ENCODE peak calls at places on chromosomes 3 and 15, in six cellular contexts. F is H9, C is IMR-90, S is H1, W is mesenchymal stem cell, V is trophoblast cell. G is an unnamed sample.

GRCh38 chr3:8509961-8510360 is 8.3 kb downstream of the LMCD1 start:
- DNase-seq in F (no peak), C (peak; percentile 98), S (no peak), W (peak; percentile 95), V (peak; percentile 80), G (no peak)

GRCh38 chr3:167843483-167843882 is 108.0 kb downstream of the SERPINI1 start:
- DNase-seq in F (no peak), C (no peak), S (no peak), W (no peak), V (no peak), G (no peak)

GRCh38 chr3:184284696-184285095 is 8.9 kb downstream of the ECE2 start:
- DNase-seq in F (peak; percentile 88), C (peak; percentile 65), S (no peak), W (peak; percentile 75), V (no peak), G (peak; percentile 41)

GRCh38 chr3:42701371-42702065 is 1.1 kb downstream of the HHATL start:
- DNase-seq in F (peak; percentile 85), C (no peak), S (peak; percentile 31), W (peak; percentile 38), V (peak; percentile 29), G (peak; percentile 77)

GRCh38 chr15:69818529-69818928 is 279.2 kb downstream of the TLE3 start:
- DNase-seq in F (no peak), C (no peak), S (no peak), W (no peak), V (no peak), G (no peak)

GRCh38 chr3:39718674-39719595 is 90.5 kb upstream of the MYRIP start:
- DNase-seq in F (no peak), C (peak; percentile 1), S (no peak), W (peak; percentile 14), V (no peak), G (no peak)

GRCh38 chr3:189908646-189909045 is 212.1 kb downstream of the P3H2 start:
- DNase-seq in F (no peak), C (peak; percentile 72), S (peak; percentile 15), W (peak; percentile 26), V (peak; percentile 8), G (no peak)

GRCh38 chr3:37934631-37935289 is 55.8 kb upstream of the VILL start:
- DNase-seq in F (no peak), C (no peak), S (no peak), W (peak; percentile 61), V (no peak), G (no peak)

GRCh38 chr3:102085431-102086226 is 236.3 kb downstream of the NFKBIZ start:
- DNase-seq in F (no peak), C (peak; percentile 11), S (no peak), W (no peak), V (no peak), G (no peak)

GRCh38 chr3:195075199-195075940 is 195.6 kb downstream of the XXYLT1 start:
- DNase-seq in F (no peak), C (peak; percentile 10), S (no peak), W (no peak), V (no peak), G (no peak)

GRCh38 chr15:71826196-71826595 is 15.8 kb downstream of the NR2E3 start:
- DNase-seq in F (no peak), C (no peak), S (no peak), W (no peak), V (no peak), G (no peak)

GRCh38 chr3:47870702-47871255 is 67.8 kb downstream of the DHX30 start:
- DNase-seq in F (no peak), C (no peak), S (no peak), W (no peak), V (no peak), G (no peak)

GRCh38 chr3:185647880-185648210 is 61.8 kb downstream of the SENP2 start:
- DNase-seq in F (no peak), C (no peak), S (no peak), W (no peak), V (peak; percentile 96), G (no peak)

GRCh38 chr3:188092648-188093047 is 61.3 kb upstream of the LPP start:
- DNase-seq in F (no peak), C (peak; percentile 63), S (no peak), W (peak; percentile 77), V (no peak), G (no peak)

GRCh38 chr3:120418866-120419490 is 31.8 kb downstream of the FSTL1 start:
- DNase-seq in F (peak; percentile 76), C (no peak), S (no peak), W (peak; percentile 51), V (no peak), G (peak; percentile 41)

GRCh38 chr15:22257047-22257667 is 176.8 kb downstream of the OR4M2 start:
- DNase-seq in F (no peak), C (no peak), S (no peak), W (no peak), V (no peak), G (no peak)

GRCh38 chr15:52790166-52790708 is at the start of gene ONECUT1:
- DNase-seq in F (peak; percentile 82), C (peak; percentile 2), S (no peak), W (peak; percentile 40), V (peak; percentile 33), G (peak; percentile 79)

GRCh38 chr3:21170964-21171363 is 580.0 kb downstream of the ZNF385D start:
- DNase-seq in F (peak; percentile 34), C (no peak), S (peak; percentile 1), W (no peak), V (no peak), G (peak; percentile 8)

GRCh38 chr3:125395091-125395490 is 20.0 kb upstream of the ZNF148 start:
- DNase-seq in F (no peak), C (no peak), S (no peak), W (no peak), V (no peak), G (no peak)
- H3K14ac ChIP-seq in F (no peak overlapping the region), C (no peak overlapping the region), S (no peak overlapping the region), W (no peak overlapping the region), V (no peak overlapping the region), G (no peak overlapping the region)

GRCh38 chr3:122961146-122961545 is 66.4 kb downstream of the SEMA5B start:
- DNase-seq in F (no peak), C (peak; percentile 11), S (no peak), W (no peak), V (no peak), G (no peak)

GRCh38 chr3:122964844-122965243 is 62.7 kb downstream of the SEMA5B start:
- DNase-seq in F (no peak), C (no peak), S (no peak), W (no peak), V (no peak), G (no peak)

GRCh38 chr3:122960652-122961051 is 66.9 kb downstream of the SEMA5B start:
- DNase-seq in F (no peak), C (no peak), S (no peak), W (no peak), V (no peak), G (no peak)

GRCh38 chr3:122959339-122959738 is 68.2 kb downstream of the SEMA5B start:
- DNase-seq in F (no peak), C (no peak), S (no peak), W (no peak), V (no peak), G (no peak)

DNA sequence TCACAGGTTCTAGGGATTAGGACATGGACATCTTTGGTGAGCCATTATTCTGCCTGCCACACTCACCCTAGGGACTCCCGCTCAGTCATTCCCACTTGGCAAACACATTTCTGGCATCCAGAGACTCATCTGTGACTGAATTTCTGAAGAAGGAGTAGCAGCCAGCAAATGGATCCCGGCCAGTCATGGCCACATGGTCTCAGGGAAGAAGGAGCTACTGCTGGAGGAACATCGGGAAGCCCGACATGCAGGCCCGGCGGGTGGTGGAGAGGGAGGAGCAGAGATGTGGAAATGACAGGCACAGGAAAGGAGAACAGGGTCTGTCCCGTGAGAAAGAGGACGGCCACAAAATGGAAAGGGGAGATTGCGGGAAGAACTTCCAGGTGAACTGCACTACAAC is 65.4 kb downstream of the SEMA5B start:
- DNase-seq in F (no peak), C (no peak), S (no peak), W (no peak), V (no peak), G (no peak)
- H3K27me3 ChIP-seq in F (no peaks in the 10 kb centered on the region), C (peaks cover 82% of the 10 kb centered on the region), S (no peaks in the 10 kb centered on the region), W (peaks cover 71% of the 10 kb centered on the region), V (no peaks in the 10 kb centered on the region), G (no peaks in the 10 kb centered on the region)

GRCh38 chr3:144181062-144181461 is 209.4 kb downstream of the DIPK2A start:
- DNase-seq in F (no peak), C (no peak), S (no peak), W (no peak), V (no peak), G (no peak)

GRCh38 chr3:144178607-144179006 is 207.0 kb downstream of the DIPK2A start:
- DNase-seq in F (no peak), C (no peak), S (no peak), W (no peak), V (no peak), G (no peak)

DNA sequence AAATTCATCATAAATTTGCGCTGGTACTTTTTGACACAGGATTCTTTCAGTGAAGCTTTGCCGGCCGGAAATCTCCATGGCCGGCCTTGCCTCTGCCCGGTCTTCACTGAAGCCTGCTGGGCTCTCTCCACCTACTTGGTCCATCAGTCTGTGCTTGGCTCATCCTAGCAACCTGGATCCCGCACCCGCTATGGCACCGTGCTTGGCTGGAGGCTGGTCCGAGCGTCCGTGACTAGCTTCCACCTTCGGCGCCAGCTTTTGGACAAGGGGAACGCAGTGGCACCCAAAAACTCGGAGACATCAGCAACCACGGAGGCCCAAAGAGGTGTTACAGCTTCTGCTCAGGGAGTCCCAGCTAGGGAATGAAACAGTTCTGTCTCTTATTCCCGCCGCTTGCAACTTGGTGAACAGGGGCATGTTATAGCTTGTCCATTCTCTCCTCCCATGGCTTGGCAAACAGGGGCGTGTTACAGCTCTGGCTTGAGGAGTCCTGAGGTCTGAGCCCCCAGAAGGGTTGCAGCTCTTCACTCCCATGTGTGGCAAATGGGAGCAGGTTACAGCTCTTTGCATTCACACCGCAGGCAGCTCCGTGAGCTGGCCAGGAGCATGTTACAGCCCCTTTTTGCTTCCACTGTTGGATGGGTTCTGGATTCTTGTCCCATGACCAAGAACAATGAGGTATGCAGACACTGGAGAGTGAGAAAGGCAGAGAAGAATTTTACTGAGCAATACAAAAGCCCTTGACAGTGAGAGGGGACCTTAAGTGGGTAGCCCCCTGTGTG is 204.2 kb downstream of the DIPK2A start:
- DNase-seq in F (no peak), C (no peak), S (no peak), W (no peak), V (no peak), G (no peak)
- H3K14ac ChIP-seq in F (no peak overlapping the region), C (no peak overlapping the region), S (no peak overlapping the region), W (no peak overlapping the region), V (no peak overlapping the region), G (no peak overlapping the region)

GRCh38 chr15:65394280-65394789 is 16.5 kb upstream of the IGDCC3 start:
- DNase-seq in F (no peak), C (no peak), S (no peak), W (no peak), V (no peak), G (no peak)
- H3K27me3 ChIP-seq in F (peaks cover 18% of the 10 kb centered on the region), C (peaks cover 39% of the 10 kb centered on the region), S (peaks cover 39% of the 10 kb centered on the region), W (peaks cover 48% of the 10 kb centered on the region), V (peaks cover 27% of the 10 kb centered on the region), G (no peaks in the 10 kb centered on the region)

DNA sequence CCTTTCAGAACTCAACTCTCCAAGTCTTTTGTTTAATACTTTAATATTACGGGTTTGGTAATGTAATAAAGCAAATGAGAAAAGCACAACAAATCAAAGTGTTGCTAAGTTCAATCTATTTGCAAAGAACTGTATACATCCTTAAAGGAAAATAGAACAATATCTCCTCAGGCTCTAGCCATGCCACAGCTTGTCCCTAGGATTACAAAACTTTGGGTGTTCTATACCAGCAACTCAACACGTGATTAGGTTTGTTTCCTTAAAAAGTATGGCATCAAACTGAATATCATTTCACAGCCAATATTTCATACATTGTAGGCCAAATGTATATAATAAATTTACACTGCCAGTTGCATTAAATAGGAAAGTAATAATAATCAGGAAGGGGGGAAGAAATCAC is 418.6 kb upstream of the MDFIC2 start:
- DNase-seq in F (no peak), C (no peak), S (no peak), W (no peak), V (no peak), G (no peak)
- H3K14ac ChIP-seq in F (no peak overlapping the region), C (no peak overlapping the region), S (no peak overlapping the region), W (no peak overlapping the region), V (no peak overlapping the region), G (no peak overlapping the region)